ENCODE peak calls at places on chromosomes 1 and 21, in ten cellular contexts. J is lung; N is activated CD4-positive, alpha-beta T cell treated with anti-CD3 and anti-CD28 coated beads, Interleukin-2, amount 50 U/mL, for 4 hours; X is smooth muscle cell of the brain vasculature; I is GM23338; B is HT1080; Y is T-helper 17 cell; E is LoVo; W is cardiac septum; H is BE2C. C is an unnamed sample.

GRCh38 chr1:232558974-232559373 is 71.0 kb downstream of the SIPA1L2 start:
- DNase-seq in J (no peak), N (no peak), X (no peak), I (peak), B (no peak), Y (no peak), E (no peak), W (no peak), H (no peak), C (no peak)

GRCh38 chr1:218735436-218735835 is 390.3 kb downstream of the TGFB2 start:
- DNase-seq in J (no peak), N (no peak), X (no peak), I (no peak), B (no peak), Y (no peak), E (no peak), W (no peak), H (no peak), C (no peak)

GRCh38 chr1:81832573-81832972 is 31.8 kb downstream of the ADGRL2 start:
- DNase-seq in J (no peak), N (no peak), X (peak), I (peak), B (peak), Y (no peak), E (no peak), W (no peak), H (no peak), C (no peak)

GRCh38 chr1:228903573-228904122 is 168.4 kb downstream of the RHOU start:
- DNase-seq in J (no peak), N (no peak), X (no peak), I (no peak), B (no peak), Y (no peak), E (no peak), W (no peak), H (peak), C (no peak)

GRCh38 chr1:17200246-17200645 is 4.7 kb upstream of the PADI1 start:
- DNase-seq in J (no peak), N (no peak), X (no peak), I (no peak), B (no peak), Y (no peak), E (no peak), W (no peak), H (no peak), C (no peak)

GRCh38 chr1:243924588-243925349 is 74.7 kb upstream of the AKT3 start:
- DNase-seq in J (no peak), N (no peak), X (no peak), I (peak), B (peak), Y (no peak), E (no peak), W (no peak), H (no peak), C (no peak)

GRCh38 chr1:91556556-91556955 is 55.9 kb downstream of the CDC7 start:
- DNase-seq in J (no peak), N (no peak), X (no peak), I (no peak), B (no peak), Y (no peak), E (no peak), W (no peak), H (no peak), C (no peak)

GRCh38 chr1:100265562-100265930 is 470 bp upstream of the RTCA start:
- DNase-seq in J (no peak), N (peak), X (peak), I (peak), B (no peak), Y (no peak), E (no peak), W (no peak), H (no peak), C (no peak)

GRCh38 chr21:42236014-42236413 is 17.1 kb downstream of the ABCG1 start:
- DNase-seq in J (no peak), N (no peak), X (no peak), I (no peak), B (no peak), Y (no peak), E (no peak), W (no peak), H (no peak), C (no peak)

GRCh38 chr1:34060901-34061415 is 104.1 kb downstream of the CSMD2 start:
- DNase-seq in J (peak), N (no peak), X (no peak), I (no peak), B (no peak), Y (no peak), E (no peak), W (no peak), H (no peak), C (no peak)

GRCh38 chr1:223720987-223721591 is 8.8 kb downstream of the CAPN2 start:
- DNase-seq in J (peak), N (no peak), X (no peak), I (no peak), B (no peak), Y (no peak), E (no peak), W (no peak), H (no peak), C (no peak)

GRCh38 chr1:6803357-6803756 is 18.1 kb downstream of the CAMTA1 start:
- DNase-seq in J (no peak), N (no peak), X (no peak), I (no peak), B (no peak), Y (no peak), E (no peak), W (no peak), H (no peak), C (no peak)

GRCh38 chr1:26318338-26319064 is 743 bp downstream of the CD52 start:
- DNase-seq in J (no peak), N (peak), X (no peak), I (no peak), B (no peak), Y (no peak), E (no peak), W (no peak), H (no peak), C (no peak)

GRCh38 chr1:168227620-168228019 is 1.8 kb downstream of the SFT2D2 start:
- DNase-seq in J (no peak), N (no peak), X (no peak), I (no peak), B (no peak), Y (no peak), E (no peak), W (no peak), H (no peak), C (no peak)

GRCh38 chr1:241608379-241609033 is 31.7 kb downstream of the CHML start:
- DNase-seq in J (no peak), N (no peak), X (no peak), I (no peak), B (peak), Y (no peak), E (no peak), W (no peak), H (no peak), C (no peak)

GRCh38 chr1:227744668-227745067 is 9.4 kb downstream of the SNAP47 start:
- DNase-seq in J (no peak), N (no peak), X (no peak), I (no peak), B (no peak), Y (no peak), E (no peak), W (no peak), H (no peak), C (no peak)

GRCh38 chr21:36854391-36854790 is 112.1 kb downstream of the HLCS start:
- DNase-seq in J (no peak), N (no peak), X (no peak), I (peak), B (peak), Y (no peak), E (no peak), W (no peak), H (peak), C (peak)

GRCh38 chr1:29237906-29238600 is 1.7 kb downstream of the PTPRU start:
- DNase-seq in J (peak), N (no peak), X (no peak), I (peak), B (no peak), Y (no peak), E (peak), W (peak), H (peak), C (peak)

GRCh38 chr1:46289976-46290375 is 13.4 kb downstream of the LRRC41 start:
- DNase-seq in J (no peak), N (no peak), X (no peak), I (no peak), B (no peak), Y (no peak), E (no peak), W (no peak), H (no peak), C (no peak)

GRCh38 chr1:221824025-221824424 is 82.1 kb upstream of the DUSP10 start:
- DNase-seq in J (no peak), N (no peak), X (no peak), I (no peak), B (peak), Y (no peak), E (no peak), W (no peak), H (no peak), C (no peak)

GRCh38 chr21:26097475-26097874 is 73.1 kb downstream of the APP start:
- DNase-seq in J (no peak), N (no peak), X (no peak), I (no peak), B (no peak), Y (no peak), E (no peak), W (no peak), H (no peak), C (no peak)

GRCh38 chr21:32562915-32563314 is 22.4 kb downstream of the TCP10L start:
- DNase-seq in J (no peak), N (no peak), X (no peak), I (no peak), B (no peak), Y (no peak), E (no peak), W (no peak), H (no peak), C (no peak)

GRCh38 chr1:196007763-196008162 is 600.5 kb downstream of the KCNT2 start:
- DNase-seq in J (no peak), N (no peak), X (no peak), I (no peak), B (no peak), Y (no peak), E (no peak), W (no peak), H (no peak), C (no peak)

GRCh38 chr1:7784492-7785071 is 491 bp downstream of the PER3 start:
- DNase-seq in J (peak), N (no peak), X (no peak), I (peak), B (no peak), Y (no peak), E (no peak), W (no peak), H (no peak), C (peak)

GRCh38 chr1:2349821-2350220 is 41.5 kb downstream of the MORN1 start:
- DNase-seq in J (no peak), N (no peak), X (no peak), I (no peak), B (no peak), Y (peak), E (no peak), W (peak), H (no peak), C (peak)

GRCh38 chr1:238061967-238062613 is 171.4 kb upstream of the ZP4 start:
- DNase-seq in J (no peak), N (no peak), X (no peak), I (no peak), B (peak), Y (no peak), E (no peak), W (no peak), H (no peak), C (no peak)

GRCh38 chr1:74407902-74408301 is 104.5 kb downstream of the LRRC53 start:
- DNase-seq in J (no peak), N (no peak), X (no peak), I (no peak), B (no peak), Y (no peak), E (no peak), W (no peak), H (no peak), C (no peak)

GRCh38 chr1:160413716-160414115 is 13.4 kb downstream of the VANGL2 start:
- DNase-seq in J (no peak), N (no peak), X (no peak), I (no peak), B (no peak), Y (no peak), E (no peak), W (no peak), H (no peak), C (no peak)

GRCh38 chr1:183139281-183139942 is 46.7 kb upstream of the LAMC2 start:
- DNase-seq in J (no peak), N (no peak), X (no peak), I (no peak), B (peak), Y (no peak), E (peak), W (no peak), H (no peak), C (no peak)

GRCh38 chr1:211527006-211527405 is 35.0 kb upstream of the RD3 start:
- DNase-seq in J (no peak), N (no peak), X (no peak), I (no peak), B (no peak), Y (no peak), E (no peak), W (no peak), H (no peak), C (no peak)

GRCh38 chr1:218496561-218496960 is 151.4 kb downstream of the TGFB2 start:
- DNase-seq in J (no peak), N (no peak), X (peak), I (no peak), B (peak), Y (no peak), E (peak), W (no peak), H (no peak), C (no peak)

GRCh38 chr1:64923294-64923718 is 43.0 kb downstream of the JAK1 start:
- DNase-seq in J (peak), N (no peak), X (no peak), I (no peak), B (no peak), Y (no peak), E (no peak), W (no peak), H (no peak), C (no peak)

GRCh38 chr1:95451054-95451453 is 217.0 kb downstream of the RWDD3 start:
- DNase-seq in J (no peak), N (no peak), X (no peak), I (peak), B (peak), Y (no peak), E (no peak), W (no peak), H (no peak), C (no peak)

GRCh38 chr1:230113605-230114241 is 46.7 kb downstream of the GALNT2 start:
- DNase-seq in J (no peak), N (no peak), X (peak), I (no peak), B (peak), Y (no peak), E (no peak), W (no peak), H (no peak), C (no peak)

GRCh38 chr1:231357831-231358354 is 19.8 kb downstream of the SPRTN start:
- DNase-seq in J (peak), N (peak), X (no peak), I (peak), B (peak), Y (no peak), E (peak), W (no peak), H (peak), C (no peak)

GRCh38 chr1:64513557-64513956 is 43.6 kb downstream of the CACHD1 start:
- DNase-seq in J (no peak), N (no peak), X (no peak), I (no peak), B (no peak), Y (no peak), E (no peak), W (no peak), H (no peak), C (no peak)

GRCh38 chr1:168792142-168792541 is 63.1 kb upstream of the DPT start:
- DNase-seq in J (no peak), N (no peak), X (no peak), I (no peak), B (no peak), Y (no peak), E (no peak), W (no peak), H (no peak), C (no peak)

GRCh38 chr1:55311057-55311631 is 96.0 kb upstream of the USP24 start:
- DNase-seq in J (no peak), N (no peak), X (no peak), I (no peak), B (peak), Y (no peak), E (no peak), W (no peak), H (no peak), C (no peak)

GRCh38 chr1:26550946-26551345 is 21.4 kb downstream of the RPS6KA1 start:
- DNase-seq in J (no peak), N (no peak), X (no peak), I (no peak), B (no peak), Y (no peak), E (no peak), W (no peak), H (peak), C (no peak)

GRCh38 chr1:227447531-227447990 is 115.8 kb upstream of the ZNF678 start:
- DNase-seq in J (peak), N (no peak), X (no peak), I (peak), B (no peak), Y (no peak), E (no peak), W (no peak), H (peak), C (peak)

C was measured in glutamatergic neuron.